ENCODE peak calls at places on chromosome 5, in ten cellular contexts. I is GM23248; L is dorsolateral prefrontal cortex; M is left ventricle myocardium inferior; C is adrenal gland; O is HCT116; Q is GM23338; X is CD4-positive, alpha-beta memory T cell; S is aorta; K is cardiac muscle cell. H is an unnamed sample.

GRCh38 chr5:171808951-171809350 is 23.3 kb downstream of the SMIM23 start:
- DNase-seq in Q (no peak), M (no peak), C (no peak), K (no peak), X (no peak), I (peak; percentile 89), S (no peak), L (no peak), O (no peak), H (peak; percentile 11)

GRCh38 chr5:669111-669841 is 23.9 kb downstream of the TPPP start:
- DNase-seq in O (no peak), M (no peak), X (peak; percentile 49), L (no peak), C (peak; percentile 25), K (peak; percentile 57), I (peak; percentile 42), Q (peak; percentile 80), S (peak; percentile 78), H (no peak)

GRCh38 chr5:172689801-172690200 is 48.7 kb downstream of the NEURL1B start:
- DNase-seq in C (no peak), X (no peak), K (no peak), S (peak; percentile 69), L (no peak), Q (no peak), M (no peak), I (no peak), O (no peak), H (no peak)

GRCh38 chr5:135333737-135334515 is 65.1 kb downstream of the MACROH2A1 start:
- DNase-seq in L (peak; percentile 84), X (no peak), M (no peak), S (peak; percentile 64), I (peak; percentile 51), Q (no peak), C (no peak), O (no peak), K (no peak), H (no peak)

GRCh38 chr5:111439473-111440075 is 72.8 kb downstream of the STARD4 start:
- DNase-seq in X (no peak), O (no peak), Q (no peak), L (no peak), C (no peak), S (no peak), K (no peak), M (no peak), I (peak; percentile 56), H (no peak)

GRCh38 chr5:167688731-167689130 is 602.7 kb upstream of the WWC1 start:
- DNase-seq in M (no peak), I (peak; percentile 58), Q (no peak), O (no peak), C (no peak), S (no peak), L (no peak), X (no peak), K (no peak), H (no peak)

GRCh38 chr5:11075010-11075860 is 314.2 kb upstream of the DAP start:
- DNase-seq in O (no peak), I (no peak), M (no peak), X (no peak), K (no peak), Q (peak; percentile 56), L (peak; percentile 96), S (no peak), C (no peak), H (no peak)

GRCh38 chr5:124981901-124982300 is 235.5 kb upstream of the ZNF608 start:
- DNase-seq in X (no peak), C (no peak), Q (no peak), M (no peak), I (no peak), L (no peak), O (no peak), K (no peak), S (no peak), H (no peak)

GRCh38 chr5:115160975-115161475 is 8.7 kb downstream of the TRIM36 start:
- DNase-seq in O (no peak), M (no peak), C (no peak), X (no peak), I (no peak), S (peak; percentile 26), K (no peak), L (no peak), Q (no peak), H (no peak)

DNA sequence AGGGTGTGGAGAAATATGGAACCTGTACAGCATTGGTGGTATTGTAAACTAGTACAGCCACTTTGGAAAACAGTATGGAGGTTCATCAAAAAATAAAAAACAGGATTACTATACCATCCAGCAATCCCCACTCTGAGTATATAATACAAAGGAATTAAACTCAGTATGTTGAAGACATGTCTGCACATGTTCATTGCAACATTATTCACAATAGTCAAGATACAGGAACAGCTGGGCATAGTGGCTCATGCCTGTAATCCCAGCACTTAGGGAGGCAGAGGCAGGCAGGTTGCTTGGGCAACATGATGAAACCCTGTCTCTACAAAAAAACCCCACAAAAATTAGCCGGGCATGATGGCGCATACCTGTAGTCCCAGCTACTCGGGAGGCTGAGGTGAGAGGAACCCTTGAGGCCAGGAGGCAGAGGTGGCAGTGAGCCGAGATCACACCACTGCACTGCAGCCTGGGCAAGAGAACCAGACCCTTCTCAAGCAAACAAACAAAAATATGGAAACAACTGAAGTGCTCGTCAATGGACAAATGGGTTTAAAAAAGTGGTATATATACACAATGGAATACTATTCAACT is 63.6 kb downstream of the TMEM174 start:
- DNase-seq in M (no peak), C (no peak), I (no peak), Q (no peak), O (no peak), L (no peak), S (no peak), X (no peak), K (no peak), H (no peak)
- H3K27me3 ChIP-seq in M (peaks cover 100% of the 10 kb centered on the region), C (peaks cover 33% of the 10 kb centered on the region), I (no peaks in the 10 kb centered on the region), Q (peaks cover 75% of the 10 kb centered on the region), O (no peaks in the 10 kb centered on the region), L (peaks cover 42% of the 10 kb centered on the region), S (no peaks in the 10 kb centered on the region), X (peaks cover 29% of the 10 kb centered on the region), K (peaks cover 98% of the 10 kb centered on the region), H (peaks cover 3% of the 10 kb centered on the region)

DNA sequence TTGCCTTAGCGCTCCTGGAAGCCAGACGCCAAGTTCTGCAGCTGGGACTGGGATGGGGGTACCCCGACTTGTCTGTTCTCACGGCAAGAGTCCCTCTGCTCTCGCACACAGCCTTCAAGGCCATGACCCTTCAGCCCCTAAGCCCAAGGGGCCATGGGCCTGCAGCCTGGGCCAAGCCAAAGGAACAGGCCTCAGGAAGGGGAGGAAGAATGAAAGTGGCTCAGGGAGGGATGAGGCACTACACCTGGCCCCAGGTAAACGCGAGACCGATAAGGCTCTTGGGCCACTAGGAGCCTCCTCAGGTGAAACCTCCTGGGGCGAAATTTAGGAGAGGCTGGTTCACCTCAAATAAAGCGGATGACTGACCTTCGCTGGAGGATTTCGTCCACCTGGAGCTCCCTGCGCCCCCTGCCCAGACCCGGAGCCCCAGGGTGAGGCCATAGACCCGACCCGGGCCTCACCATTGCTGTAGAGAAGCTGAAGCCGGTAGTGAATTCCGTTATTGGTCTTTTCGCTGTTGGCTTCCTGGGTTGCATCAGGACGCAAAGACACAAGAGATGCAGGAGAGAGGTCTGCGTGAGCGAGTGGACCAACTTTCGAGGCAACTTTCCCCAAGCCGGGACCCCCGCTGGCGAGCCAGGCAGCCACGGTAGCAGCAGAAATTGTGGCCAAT is 3.7 kb downstream of the EBF1 start:
- DNase-seq in M (no peak), I (no peak), C (no peak), L (peak; percentile 17), K (no peak), O (no peak), X (no peak), Q (peak; percentile 52), S (no peak), H (no peak)
- H3K4me3 ChIP-seq in M (peak overlapping the region; percentile 84), I (no peak overlapping the region), C (no peak overlapping the region), L (no peak overlapping the region), K (no peak overlapping the region), O (no peak overlapping the region), X (no peak overlapping the region), Q (peak overlapping the region; percentile 47), S (peak overlapping the region; percentile 94), H (no peak overlapping the region)

GRCh38 chr5:16551628-16552027 is 65.2 kb downstream of the RETREG1 start:
- DNase-seq in M (no peak), K (no peak), L (no peak), Q (no peak), O (no peak), X (no peak), C (no peak), I (no peak), S (no peak), H (no peak)

GRCh38 chr5:16550316-16550952 is 66.4 kb downstream of the RETREG1 start:
- DNase-seq in M (no peak), C (peak; percentile 31), S (no peak), I (peak; percentile 77), X (peak; percentile 15), L (no peak), K (peak; percentile 52), Q (peak; percentile 78), O (peak; percentile 56), H (no peak)

GRCh38 chr5:16554110-16554509 is 62.7 kb downstream of the RETREG1 start:
- DNase-seq in L (no peak), K (no peak), Q (no peak), S (no peak), O (no peak), I (no peak), M (no peak), X (no peak), C (no peak), H (no peak)

GRCh38 chr5:16549491-16550233 is 67.1 kb downstream of the RETREG1 start:
- DNase-seq in C (no peak), O (no peak), I (peak; percentile 71), K (no peak), S (no peak), L (no peak), Q (no peak), M (no peak), X (no peak), H (no peak)

GRCh38 chr5:16552666-16553343 is 64.0 kb downstream of the RETREG1 start:
- DNase-seq in O (peak; percentile 49), X (peak; percentile 29), S (peak; percentile 88), C (peak; percentile 70), M (peak; percentile 81), K (peak; percentile 89), Q (peak; percentile 93), L (peak; percentile 85), I (peak; percentile 86), H (no peak)
- H3K27ac ChIP-seq in O (no peak overlapping the region), X (no peak overlapping the region), S (no peak overlapping the region), C (no peak overlapping the region), M (peak overlapping the region; percentile 71), K (no peak overlapping the region), Q (no peak overlapping the region), L (peak overlapping the region; percentile 68), I (no peak overlapping the region), H (no peak overlapping the region)

DNA sequence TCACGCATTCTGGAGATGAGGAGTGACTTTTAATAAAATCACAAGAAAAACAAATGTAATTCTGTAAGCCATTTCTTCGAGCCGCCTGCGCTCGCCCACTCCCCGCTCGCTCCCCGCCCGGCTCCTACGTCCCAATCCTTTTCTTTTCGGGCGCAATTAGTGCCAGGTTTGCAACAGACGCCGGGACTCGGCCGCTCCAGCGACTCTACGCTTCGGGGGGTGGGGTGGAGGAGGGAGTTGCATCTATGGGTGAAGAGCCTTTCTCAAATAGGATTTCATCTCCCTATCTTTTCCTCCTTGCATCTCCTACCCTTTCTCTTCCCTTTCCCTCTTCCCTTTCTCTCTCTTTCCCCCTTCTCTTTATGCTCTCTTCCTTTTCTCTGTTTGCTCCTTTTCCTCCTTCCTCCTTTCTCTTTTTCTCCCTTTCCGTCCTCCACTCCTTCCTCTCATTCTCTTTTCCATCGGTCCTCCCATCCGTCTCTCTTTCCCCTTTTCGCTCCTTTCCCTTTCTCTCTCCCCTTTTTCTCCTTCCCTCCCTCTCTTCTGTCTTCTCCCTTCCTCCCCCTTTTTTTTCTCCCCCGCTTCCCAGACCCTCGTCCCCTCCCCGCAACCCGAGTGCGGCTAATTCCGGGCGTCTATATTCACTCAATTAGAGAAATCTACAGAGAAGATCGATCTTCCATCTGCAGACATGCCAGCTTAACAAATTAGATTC is 6.1 kb upstream of the OTP start:
- DNase-seq in I (no peak), L (no peak), K (no peak), S (no peak), Q (peak; percentile 84), X (no peak), O (no peak), M (no peak), C (no peak), H (no peak)
- H3K27me3 ChIP-seq in I (peaks cover 76% of the 10 kb centered on the region), L (peaks cover 61% of the 10 kb centered on the region), K (peaks cover 100% of the 10 kb centered on the region), S (no peaks in the 10 kb centered on the region), Q (peaks cover 100% of the 10 kb centered on the region), X (peaks cover 65% of the 10 kb centered on the region), O (no peaks in the 10 kb centered on the region), M (peaks cover 99% of the 10 kb centered on the region), C (peaks cover 62% of the 10 kb centered on the region), H (peaks cover 89% of the 10 kb centered on the region)